ENCODE peak calls at places on chromosomes 6 and 20, in four cellular contexts. S, Z, O and U are unnamed samples.

GRCh38 chr20:40160151-40160550 is 528.9 kb downstream of the MAFB start:
- DNase-seq in S (no peak), Z (peak; percentile 60), O (no peak), U (peak; percentile 34)

GRCh38 chr6:167706313-167707109 is 120.2 kb upstream of the AFDN start:
- DNase-seq in Z (no peak), O (no peak), S (no peak), U (peak; percentile 57)

GRCh38 chr20:39107741-39108140 is 145.6 kb downstream of the DHX35 start:
- DNase-seq in S (no peak), O (no peak), Z (no peak), U (no peak)

GRCh38 chr6:1389791-1390070 is 355 bp downstream of the FOXF2 start:
- DNase-seq in Z (no peak), S (no peak), O (no peak), U (no peak)

GRCh38 chr6:54017877-54018276 is 93.4 kb upstream of the MLIP start:
- DNase-seq in Z (no peak), O (no peak), S (no peak), U (no peak)

GRCh38 chr20:38987777-38988176 is 25.6 kb downstream of the DHX35 start:
- DNase-seq in S (no peak), O (no peak), Z (no peak), U (peak; percentile 18)

GRCh38 chr6:35370124-35370741 is 27.9 kb downstream of the PPARD start:
- DNase-seq in S (peak; percentile 90), Z (peak; percentile 97), O (no peak), U (no peak)

GRCh38 chr6:141153563-141153962 is 979.2 kb upstream of the GJE1 start:
- DNase-seq in O (no peak), S (no peak), Z (no peak), U (peak; percentile 39)

GRCh38 chr6:28995093-28995650 is 9.9 kb downstream of the ZNF311 start:
- DNase-seq in Z (no peak), S (no peak), O (no peak), U (no peak)

GRCh38 chr20:50921783-50922501 is 9.3 kb downstream of the ADNP start:
- DNase-seq in Z (no peak), S (no peak), O (no peak), U (no peak)

GRCh38 chr6:117558818-117559217 is 43.5 kb downstream of the GOPC start:
- DNase-seq in Z (peak; percentile 64), O (no peak), S (no peak), U (no peak)

GRCh38 chr6:158061361-158061708 is 79.7 kb downstream of the SYNJ2 start:
- DNase-seq in O (no peak), Z (no peak), S (no peak), U (no peak)

GRCh38 chr6:135935951-135936601 is 84.6 kb downstream of the PDE7B start:
- DNase-seq in S (peak; percentile 57), O (no peak), Z (peak; percentile 68), U (no peak)

GRCh38 chr6:21836772-21837460 is 243.4 kb downstream of the SOX4 start:
- DNase-seq in Z (no peak), O (no peak), S (no peak), U (no peak)

GRCh38 chr6:73532288-73532687 is 11.5 kb upstream of the EEF1A1 start:
- DNase-seq in Z (no peak), S (no peak), O (no peak), U (no peak)

GRCh38 chr6:42222450-42222849 is 4.8 kb upstream of the MRPS10 start:
- DNase-seq in Z (peak; percentile 51), S (no peak), O (no peak), U (no peak)

GRCh38 chr6:133705731-133706130 is 183.2 kb upstream of the TCF21 start:
- DNase-seq in O (no peak), S (no peak), Z (peak; percentile 76), U (no peak)

GRCh38 chr6:10230533-10230932 is 184.3 kb downstream of the TFAP2A start:
- DNase-seq in O (no peak), Z (no peak), S (peak; percentile 14), U (no peak)

GRCh38 chr20:60224914-60225313 is 266.7 kb downstream of the CDH26 start:
- DNase-seq in O (no peak), S (no peak), Z (peak; percentile 12), U (peak; percentile 28)

GRCh38 chr6:1630212-1630770 is 20.6 kb downstream of the FOXC1 start:
- DNase-seq in O (no peak), Z (no peak), S (no peak), U (no peak)

GRCh38 chr6:90715093-90715655 is 128.3 kb upstream of the MAP3K7 start:
- DNase-seq in Z (peak; percentile 72), S (no peak), O (no peak), U (no peak)

GRCh38 chr6:90003941-90004340 is 109.7 kb downstream of the GJA10 start:
- DNase-seq in Z (no peak), S (no peak), O (no peak), U (no peak)

GRCh38 chr6:31791324-31792089 is 4.0 kb downstream of the VARS1 start:
- DNase-seq in S (no peak), Z (no peak), O (peak; percentile 37), U (peak; percentile 94)

GRCh38 chr20:47227119-47227518 is 129.4 kb downstream of the ZMYND8 start:
- DNase-seq in O (no peak), Z (no peak), S (no peak), U (no peak)

GRCh38 chr6:137001287-137001976 is 43.3 kb downstream of the IL20RA start:
- DNase-seq in O (no peak), Z (peak; percentile 89), S (no peak), U (peak; percentile 30)

GRCh38 chr20:46179811-46180326 is 61.8 kb downstream of the CD40 start:
- DNase-seq in S (no peak), Z (no peak), O (no peak), U (no peak)

GRCh38 chr20:46182271-46182670 is 64.2 kb downstream of the CD40 start:
- DNase-seq in S (no peak), O (peak; percentile 32), Z (no peak), U (no peak)

GRCh38 chr20:46183768-46184167 is 65.7 kb downstream of the CD40 start:
- DNase-seq in Z (no peak), S (no peak), O (no peak), U (no peak)

GRCh38 chr20:46185353-46185752 is 67.2 kb downstream of the CD40 start:
- DNase-seq in O (no peak), S (no peak), Z (no peak), U (no peak)

DNA sequence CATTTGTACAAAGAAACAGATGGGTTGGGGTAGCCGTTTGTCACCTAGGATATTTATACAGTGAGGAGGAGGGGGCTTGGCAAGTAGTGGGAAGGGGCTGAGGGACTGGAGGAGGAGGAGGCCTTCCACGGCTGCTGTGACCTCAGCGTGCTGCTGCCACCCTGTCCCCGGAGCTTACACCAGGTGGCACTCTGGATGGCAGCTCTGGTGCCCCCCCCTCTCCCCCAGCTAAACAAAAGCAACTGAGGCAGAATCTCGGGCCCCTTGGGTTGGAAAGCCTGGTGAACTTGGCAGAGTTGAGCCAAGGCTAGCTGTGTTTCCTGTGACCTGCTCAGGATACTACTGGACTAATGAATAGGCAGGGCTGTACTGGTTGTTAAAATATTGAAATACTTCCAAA is 64.7 kb downstream of the CD40 start:
- DNase-seq in S (no peak), O (peak; percentile 27), Z (no peak), U (no peak)
- H3K27me3 ChIP-seq in S (peaks cover 8% of the 10 kb centered on the region), O (no peaks in the 10 kb centered on the region), Z (peaks cover 2% of the 10 kb centered on the region), U (no peaks in the 10 kb centered on the region)

GRCh38 chr6:131946992-131947955 is 3.9 kb downstream of the CCN2 start:
- DNase-seq in S (peak; percentile 86), O (no peak), Z (peak; percentile 49), U (no peak)

GRCh38 chr6:131948221-131948661 is 2.9 kb downstream of the CCN2 start:
- DNase-seq in Z (no peak), O (no peak), S (peak; percentile 54), U (no peak)

GRCh38 chr6:131948692-131949614 is 2.2 kb downstream of the CCN2 start:
- DNase-seq in O (no peak), Z (peak; percentile 45), S (peak; percentile 65), U (no peak)

GRCh38 chr6:131945971-131946370 is 5.2 kb downstream of the CCN2 start:
- DNase-seq in Z (no peak), S (no peak), O (no peak), U (no peak)

DNA sequence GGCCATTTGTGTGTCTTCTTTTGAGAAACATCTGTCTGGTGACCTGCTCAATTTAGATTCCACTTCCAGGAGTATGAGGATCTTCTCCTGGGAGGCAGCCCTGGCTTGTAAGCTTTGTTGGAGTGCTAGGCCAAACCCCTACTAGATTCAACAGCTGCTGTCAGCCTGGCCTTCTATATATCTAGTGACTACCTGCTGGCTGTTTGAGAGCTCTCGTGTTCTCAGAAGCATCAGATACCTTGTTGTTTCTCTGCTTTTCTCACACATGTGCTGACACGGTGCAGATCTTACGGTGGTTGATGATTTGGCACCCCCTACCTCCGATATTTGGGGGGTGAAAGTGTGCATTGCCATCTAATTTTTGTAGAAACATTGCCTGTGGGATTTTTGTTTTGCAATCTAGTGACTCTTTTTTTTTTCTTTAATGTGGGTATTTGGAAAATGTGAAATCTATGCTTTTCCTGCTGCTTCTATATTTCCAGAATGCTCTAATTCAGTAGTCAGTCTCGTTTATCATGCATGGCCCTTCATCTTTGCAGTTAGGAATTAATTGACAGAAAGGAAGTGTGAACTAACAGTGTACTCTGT is 4.7 kb downstream of the CCN2 start:
- DNase-seq in S (no peak), O (no peak), Z (no peak), U (no peak)
- H3K4me3 ChIP-seq in S (no peak overlapping the region), O (no peak overlapping the region), Z (no peak overlapping the region), U (no peak overlapping the region)

GRCh38 chr20:25259358-25259757 is 11.5 kb downstream of the PYGB start:
- DNase-seq in O (no peak), Z (no peak), S (no peak), U (no peak)

GRCh38 chr20:25257130-25257529 is 9.2 kb downstream of the PYGB start:
- DNase-seq in S (no peak), Z (no peak), O (no peak), U (no peak)

GRCh38 chr20:25258463-25258805 is 10.5 kb downstream of the PYGB start:
- DNase-seq in S (no peak), O (no peak), Z (no peak), U (no peak)

GRCh38 chr20:25258828-25259227 is 10.9 kb downstream of the PYGB start:
- DNase-seq in O (no peak), Z (no peak), S (no peak), U (no peak)

DNA sequence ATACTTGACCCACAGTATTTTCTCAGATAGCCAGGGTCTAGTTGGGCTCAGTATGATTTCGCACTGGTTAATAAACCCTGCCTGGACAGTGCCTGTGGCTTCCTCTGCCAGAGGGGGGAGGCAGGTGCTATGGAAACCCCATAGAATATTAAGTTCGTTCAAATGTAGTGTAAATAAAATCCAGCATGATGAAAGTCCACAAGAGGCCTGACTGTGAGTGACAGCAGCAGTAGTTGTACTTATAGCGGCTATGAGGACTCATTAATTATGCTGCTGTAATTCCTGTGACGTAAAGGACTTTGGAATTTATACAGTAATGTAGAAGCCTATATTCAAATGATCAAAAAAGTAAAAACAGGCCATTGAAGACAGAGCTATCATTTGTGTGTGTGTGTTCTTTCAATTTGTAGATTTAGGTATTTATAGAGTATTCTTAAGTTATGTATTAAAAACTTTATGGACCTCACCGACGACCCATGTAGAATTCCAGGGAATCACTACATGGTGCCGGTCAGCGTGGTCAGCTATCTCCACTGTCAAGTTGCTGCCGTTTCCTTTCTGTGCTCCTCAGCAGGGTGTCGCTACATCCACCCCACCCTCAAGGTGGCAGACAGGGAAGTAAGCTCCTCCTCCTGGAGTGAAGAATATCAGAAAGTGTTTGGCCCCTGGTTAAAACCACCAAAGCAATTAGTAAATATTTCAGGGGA is 10.0 kb downstream of the PYGB start:
- DNase-seq in O (no peak), Z (no peak), S (no peak), U (no peak)
- H3K36me3 ChIP-seq in O (no peaks in the 10 kb centered on the region), Z (peaks cover 23% of the 10 kb centered on the region), S (peaks cover 11% of the 10 kb centered on the region), U (peaks cover 3% of the 10 kb centered on the region)

GRCh38 chr6:43765776-43766175 is 4.2 kb upstream of the VEGFA start:
- DNase-seq in O (no peak), S (no peak), Z (no peak), U (no peak)
- H3K27me3 ChIP-seq in O (no peaks in the 10 kb centered on the region), S (peaks cover 13% of the 10 kb centered on the region), Z (peaks cover 2% of the 10 kb centered on the region), U (no peaks in the 10 kb centered on the region)